ENCODE peak calls at places on chromosome 2, in four cellular contexts. R is stimulated activated naive CD4-positive, alpha-beta T cell; O is effector CD4-positive, alpha-beta T cell; I is GM23338. D is an unnamed sample.
A peak's percentile ranks its signal among the peaks of the same experiment; 100 is the strongest.

GRCh38 chr2:101063753-101064502 is 61.8 kb downstream of the RPL31 start:
- DNase-seq in R (no peak), O (no peak), I (no peak), D (peak; percentile 33)

GRCh38 chr2:176653856-176654443 is 384.7 kb downstream of the MTX2 start:
- DNase-seq in R (no peak), O (no peak), I (peak; percentile 93), D (peak; percentile 87)

GRCh38 chr2:207786956-207787516 is 17.3 kb upstream of the FZD5 start:
- DNase-seq in R (no peak), O (no peak), I (no peak), D (no peak)

GRCh38 chr2:136098441-136098840 is 19.5 kb downstream of the CXCR4 start:
- DNase-seq in R (no peak), O (no peak), I (no peak), D (no peak)

GRCh38 chr2:191899442-191899841 is 52.6 kb upstream of the CAVIN2 start:
- DNase-seq in R (no peak), O (no peak), I (no peak), D (peak; percentile 93)

GRCh38 chr2:25979006-25979405 is 3.3 kb downstream of the KIF3C start:
- DNase-seq in R (no peak), O (no peak), I (no peak), D (peak; percentile 36)

GRCh38 chr2:86480105-86480504 is 38.9 kb downstream of the KDM3A start:
- DNase-seq in R (no peak), O (no peak), I (no peak), D (no peak)

GRCh38 chr2:239600194-239600593 is 199.4 kb upstream of the HDAC4 start:
- DNase-seq in R (no peak), O (no peak), I (no peak), D (no peak)

GRCh38 chr2:44016282-44016681 is 20.5 kb upstream of the LRPPRC start:
- DNase-seq in R (no peak), O (no peak), I (peak; percentile 87), D (peak; percentile 49)

GRCh38 chr2:99421469-99421868 is 68.3 kb downstream of the REV1 start:
- DNase-seq in R (no peak), O (no peak), I (no peak), D (peak; percentile 28)

GRCh38 chr2:181305151-181306123 is 151.7 kb upstream of the ITGA4 start:
- DNase-seq in R (peak; percentile 2), O (peak; percentile 14), I (peak; percentile 25), D (no peak)

GRCh38 chr2:73177645-73178255 is 24.6 kb upstream of the NOTO start:
- DNase-seq in R (no peak), O (no peak), I (peak; percentile 70), D (no peak)

GRCh38 chr2:25362564-25363145 is 20.9 kb upstream of the DNMT3A start:
- DNase-seq in R (peak; percentile 49), O (peak; percentile 43), I (peak; percentile 44), D (no peak)

GRCh38 chr2:151984424-151984823 is 114.4 kb downstream of the CACNB4 start:
- DNase-seq in R (no peak), O (no peak), I (no peak), D (no peak)

GRCh38 chr2:23924589-23925359 is 2.1 kb downstream of the ATAD2B start:
- DNase-seq in R (no peak), O (no peak), I (no peak), D (no peak)

GRCh38 chr2:122011493-122012270 is 256.2 kb downstream of the TSN start:
- DNase-seq in R (no peak), O (no peak), I (no peak), D (no peak)

GRCh38 chr2:40199758-40200157 is 252.1 kb downstream of the SLC8A1 start:
- DNase-seq in R (no peak), O (no peak), I (no peak), D (no peak)

GRCh38 chr2:144524190-144524957 is 4.5 kb upstream of the ZEB2 start:
- DNase-seq in R (no peak), O (no peak), I (peak; percentile 85), D (peak; percentile 46)

GRCh38 chr2:11537951-11538350 is 4.1 kb downstream of the GREB1 start:
- DNase-seq in R (no peak), O (no peak), I (no peak), D (no peak)

GRCh38 chr2:13537771-13538349 is 821.1 kb downstream of the TRIB2 start:
- DNase-seq in R (no peak), O (no peak), I (no peak), D (peak; percentile 7)

GRCh38 chr2:234680688-234681050 is 183.8 kb upstream of the ARL4C start:
- DNase-seq in R (no peak), O (no peak), I (no peak), D (no peak)

GRCh38 chr2:85605406-85606115 is 3.1 kb upstream of the TMEM150A start:
- DNase-seq in R (no peak), O (no peak), I (no peak), D (peak; percentile 17)

GRCh38 chr2:61357681-61358080 is 113.2 kb downstream of the USP34 start:
- DNase-seq in R (no peak), O (no peak), I (no peak), D (no peak)

GRCh38 chr2:36951030-36951518 is 15.3 kb downstream of the STRN start:
- DNase-seq in R (no peak), O (no peak), I (no peak), D (no peak)

GRCh38 chr2:175461839-175462238 is 280.3 kb upstream of the ATP5MC3 start:
- DNase-seq in R (no peak), O (no peak), I (no peak), D (no peak)

GRCh38 chr2:137929504-137929886 is 34.8 kb upstream of the HNMT start:
- DNase-seq in R (no peak), O (no peak), I (no peak), D (no peak)

GRCh38 chr2:135741395-135742306 is at the start of gene UBXN4:
- DNase-seq in R (peak; percentile 89), O (peak; percentile 89), I (peak; percentile 98), D (peak; percentile 99)

GRCh38 chr2:175036582-175037018 is 31.4 kb upstream of the CHN1 start:
- DNase-seq in R (no peak), O (no peak), I (peak; percentile 70), D (peak; percentile 68)

GRCh38 chr2:153497938-153498629 is 19.5 kb upstream of the RPRM start:
- DNase-seq in R (no peak), O (no peak), I (no peak), D (no peak)

GRCh38 chr2:85173909-85174308 is 40.7 kb downstream of the TCF7L1 start:
- DNase-seq in R (no peak), O (no peak), I (no peak), D (no peak)

GRCh38 chr2:172038604-172039003 is 38.9 kb downstream of the METAP1D start:
- DNase-seq in R (no peak), O (no peak), I (no peak), D (peak; percentile 93)

GRCh38 chr2:134410831-134411231 is 157.0 kb downstream of the MGAT5 start:
- DNase-seq in R (no peak), O (no peak), I (no peak), D (peak; percentile 57)

GRCh38 chr2:953975-954686 is 3.5 kb downstream of the SNTG2 start:
- DNase-seq in R (no peak), O (no peak), I (no peak), D (peak; percentile 10)

GRCh38 chr2:197633109-197633657 is 42.2 kb downstream of the RFTN2 start:
- DNase-seq in R (no peak), O (no peak), I (no peak), D (no peak)